ENCODE peak calls at places on chromosomes 2 and 18, in four cellular contexts. One of them, this sample, is unnamed.

GRCh38 chr2:236679906-236680305 is 110.3 kb downstream of the ACKR3 start:
- DNase-seq in H1: no peak
- DNase-seq in GM12878: no peak
- DNase-seq in HepG2: no peak
- DNase-seq in this sample: no peak

GRCh38 chr2:241808701-241809382 is at the start of gene NEU4:
- DNase-seq in H1: no peak
- DNase-seq in GM12878: no peak
- DNase-seq in HepG2: peak; percentile 87
- DNase-seq in this sample: no peak

GRCh38 chr2:20451346-20451745 is 4.5 kb downstream of the RHOB start:
- DNase-seq in H1: no peak
- DNase-seq in GM12878: no peak
- DNase-seq in HepG2: no peak
- DNase-seq in this sample: no peak

GRCh38 chr2:12202702-12203101 is 456.3 kb downstream of the LPIN1 start:
- DNase-seq in H1: no peak
- DNase-seq in GM12878: no peak
- DNase-seq in HepG2: no peak
- DNase-seq in this sample: no peak

GRCh38 chr2:45684756-45685155 is 33.3 kb downstream of the PRKCE start:
- DNase-seq in H1: no peak
- DNase-seq in GM12878: no peak
- DNase-seq in HepG2: no peak
- DNase-seq in this sample: no peak

GRCh38 chr2:74374509-74375205 is 5.5 kb downstream of the DCTN1 start:
- DNase-seq in H1: peak; percentile 59
- DNase-seq in GM12878: no peak
- DNase-seq in HepG2: no peak
- DNase-seq in this sample: peak; percentile 36

GRCh38 chr2:104758199-104758620 is 95.7 kb upstream of the POU3F3 start:
- DNase-seq in H1: peak; percentile 77
- DNase-seq in GM12878: no peak
- DNase-seq in HepG2: no peak
- DNase-seq in this sample: peak; percentile 92

GRCh38 chr2:43041661-43042360 is 184.6 kb downstream of the ZFP36L2 start:
- DNase-seq in H1: peak; percentile 77
- DNase-seq in GM12878: no peak
- DNase-seq in HepG2: peak; percentile 46
- DNase-seq in this sample: peak; percentile 95

GRCh38 chr2:199488772-199489400 is 31.1 kb upstream of the SATB2 start:
- DNase-seq in H1: no peak
- DNase-seq in GM12878: no peak
- DNase-seq in HepG2: peak; percentile 54
- DNase-seq in this sample: peak; percentile 63

GRCh38 chr2:108377815-108378630 is at the start of gene SULT1C4:
- DNase-seq in H1: no peak
- DNase-seq in GM12878: no peak
- DNase-seq in HepG2: peak; percentile 63
- DNase-seq in this sample: no peak

GRCh38 chr2:149653831-149654445 is 66.4 kb upstream of the MMADHC start:
- DNase-seq in H1: no peak
- DNase-seq in GM12878: no peak
- DNase-seq in HepG2: no peak
- DNase-seq in this sample: no peak

GRCh38 chr2:129587426-129588064 is 391.9 kb upstream of the RAB6C start:
- DNase-seq in H1: peak; percentile 44
- DNase-seq in GM12878: no peak
- DNase-seq in HepG2: no peak
- DNase-seq in this sample: no peak

GRCh38 chr18:13112982-13113381 is 105.6 kb upstream of the LDLRAD4 start:
- DNase-seq in H1: peak; percentile 64
- DNase-seq in GM12878: no peak
- DNase-seq in HepG2: peak; percentile 81
- DNase-seq in this sample: peak; percentile 57

GRCh38 chr18:38427234-38427633 is 861.6 kb upstream of the CELF4 start:
- DNase-seq in H1: no peak
- DNase-seq in GM12878: no peak
- DNase-seq in HepG2: peak; percentile 0
- DNase-seq in this sample: no peak

GRCh38 chr2:108189316-108189715 is 50.5 kb upstream of the SULT1C3 start:
- DNase-seq in H1: no peak
- DNase-seq in GM12878: no peak
- DNase-seq in HepG2: no peak
- DNase-seq in this sample: no peak

GRCh38 chr2:18630941-18631340 is 41.6 kb upstream of the NT5C1B start:
- DNase-seq in H1: no peak
- DNase-seq in GM12878: no peak
- DNase-seq in HepG2: no peak
- DNase-seq in this sample: no peak

GRCh38 chr2:230868947-230869690 is 4.4 kb downstream of the ITM2C start:
- DNase-seq in H1: no peak
- DNase-seq in GM12878: no peak
- DNase-seq in HepG2: no peak
- DNase-seq in this sample: no peak
- H3K4me3 ChIP-seq in H1: peak overlapping the region; percentile 31
- H3K4me3 ChIP-seq in GM12878: no peak overlapping the region
- H3K4me3 ChIP-seq in HepG2: no peak overlapping the region
- H3K4me3 ChIP-seq in this sample: peak overlapping the region; percentile 45

DNA sequence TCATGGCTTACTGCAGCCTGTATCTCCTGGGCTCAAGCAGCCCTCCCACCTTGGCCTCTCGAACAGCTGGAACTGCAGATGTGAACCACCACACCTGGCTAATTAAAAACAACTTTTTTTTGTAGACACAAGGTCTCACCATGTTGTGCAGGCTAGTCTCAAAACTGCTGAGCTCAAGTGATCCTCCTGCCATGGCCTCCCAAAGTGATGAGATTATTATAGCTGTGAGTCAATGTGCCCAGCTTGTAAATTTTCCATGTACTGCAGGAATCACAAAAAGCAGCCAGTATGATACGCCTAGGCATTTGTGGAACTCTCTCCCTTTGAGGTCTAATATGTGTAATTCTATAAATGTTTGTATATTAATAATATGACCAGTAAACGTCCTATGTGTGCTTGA is 59.9 kb downstream of the MSH6 start:
- DNase-seq in H1: no peak
- DNase-seq in GM12878: no peak
- DNase-seq in HepG2: no peak
- DNase-seq in this sample: no peak
- TF ChIP-seq SUZ12 in H1: no peak
- TF ChIP-seq SUZ12 in GM12878: no peak
- TF ChIP-seq SUZ12 in HepG2: no peak
- TF ChIP-seq SUZ12 in this sample: no peak

GRCh38 chr2:37281916-37282315 is 42.7 kb downstream of the PRKD3 start:
- DNase-seq in H1: no peak
- DNase-seq in GM12878: no peak
- DNase-seq in HepG2: no peak
- DNase-seq in this sample: no peak

GRCh38 chr2:37287966-37288365 is 36.7 kb downstream of the PRKD3 start:
- DNase-seq in H1: no peak
- DNase-seq in GM12878: peak; percentile 7
- DNase-seq in HepG2: peak; percentile 21
- DNase-seq in this sample: no peak

GRCh38 chr2:37283207-37283606 is 41.4 kb downstream of the PRKD3 start:
- DNase-seq in H1: no peak
- DNase-seq in GM12878: no peak
- DNase-seq in HepG2: no peak
- DNase-seq in this sample: no peak

GRCh38 chr2:37284386-37284785 is 40.2 kb downstream of the PRKD3 start:
- DNase-seq in H1: no peak
- DNase-seq in GM12878: no peak
- DNase-seq in HepG2: no peak
- DNase-seq in this sample: no peak

DNA sequence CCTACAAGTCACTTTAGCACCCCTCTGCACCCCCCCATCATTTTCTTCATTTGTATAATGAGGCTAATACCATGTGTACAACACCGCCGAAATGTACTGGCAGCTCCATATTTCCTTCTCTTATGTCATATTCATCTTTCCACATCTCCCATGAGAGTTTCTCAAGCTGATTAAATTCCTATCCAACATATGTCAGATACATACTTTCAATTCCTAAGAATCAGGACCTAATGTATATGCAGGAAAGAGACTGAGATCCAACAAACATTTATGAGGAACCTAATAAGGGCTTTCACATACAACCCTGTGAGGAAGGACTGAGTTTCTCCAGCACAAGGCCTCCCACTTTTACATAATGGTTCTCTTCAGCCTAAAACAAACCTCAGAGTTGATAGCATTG is 41.9 kb downstream of the PRKD3 start:
- DNase-seq in H1: no peak
- DNase-seq in GM12878: no peak
- DNase-seq in HepG2: no peak
- DNase-seq in this sample: no peak
- H3K4me3 ChIP-seq in H1: no peak overlapping the region
- H3K4me3 ChIP-seq in GM12878: no peak overlapping the region
- H3K4me3 ChIP-seq in HepG2: no peak overlapping the region
- H3K4me3 ChIP-seq in this sample: no peak overlapping the region

GRCh38 chr18:73691118-73691517 is 456.5 kb downstream of the FBXO15 start:
- DNase-seq in H1: no peak
- DNase-seq in GM12878: no peak
- DNase-seq in HepG2: no peak
- DNase-seq in this sample: no peak
- TF ChIP-seq SUZ12 in H1: no peak
- TF ChIP-seq SUZ12 in GM12878: no peak
- TF ChIP-seq SUZ12 in HepG2: no peak
- TF ChIP-seq SUZ12 in this sample: no peak

DNA sequence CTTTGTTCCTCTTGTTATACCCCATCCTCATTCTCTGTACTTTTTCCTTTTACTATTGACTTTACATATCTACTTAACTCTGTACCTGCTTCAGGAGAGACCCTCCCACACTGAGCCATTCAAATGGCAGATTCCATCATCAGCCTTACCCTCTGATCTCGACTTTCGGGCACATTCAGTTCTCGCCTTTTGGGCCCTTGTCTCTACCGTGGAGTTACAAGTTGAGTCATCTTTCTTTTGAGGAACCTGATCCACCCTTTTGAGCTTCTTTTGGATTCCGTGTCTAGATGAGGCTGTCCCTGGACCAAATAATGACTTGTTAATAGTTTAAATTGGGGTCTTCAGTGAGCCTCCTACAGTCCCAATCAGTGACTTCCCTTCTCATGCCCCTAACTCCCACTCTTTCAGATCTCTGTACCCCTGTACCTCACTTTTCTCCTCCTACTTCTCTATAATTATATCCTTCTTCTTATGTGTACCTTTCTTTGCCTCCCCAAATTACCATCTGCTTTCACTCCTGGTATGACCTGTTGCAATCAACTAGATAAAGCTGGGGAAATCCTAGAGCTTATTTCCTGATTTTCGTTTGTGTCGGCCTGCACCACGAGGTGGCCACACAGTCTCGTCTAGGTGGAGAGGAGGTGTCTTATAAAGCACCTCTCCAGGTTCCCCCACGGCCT is 17.2 kb downstream of the SP110 start:
- DNase-seq in H1: no peak
- DNase-seq in GM12878: peak; percentile 60
- DNase-seq in HepG2: no peak
- DNase-seq in this sample: no peak
- H3K4me3 ChIP-seq in H1: no peak overlapping the region
- H3K4me3 ChIP-seq in GM12878: peak overlapping the region; percentile 2
- H3K4me3 ChIP-seq in HepG2: no peak overlapping the region
- H3K4me3 ChIP-seq in this sample: no peak overlapping the region

DNA sequence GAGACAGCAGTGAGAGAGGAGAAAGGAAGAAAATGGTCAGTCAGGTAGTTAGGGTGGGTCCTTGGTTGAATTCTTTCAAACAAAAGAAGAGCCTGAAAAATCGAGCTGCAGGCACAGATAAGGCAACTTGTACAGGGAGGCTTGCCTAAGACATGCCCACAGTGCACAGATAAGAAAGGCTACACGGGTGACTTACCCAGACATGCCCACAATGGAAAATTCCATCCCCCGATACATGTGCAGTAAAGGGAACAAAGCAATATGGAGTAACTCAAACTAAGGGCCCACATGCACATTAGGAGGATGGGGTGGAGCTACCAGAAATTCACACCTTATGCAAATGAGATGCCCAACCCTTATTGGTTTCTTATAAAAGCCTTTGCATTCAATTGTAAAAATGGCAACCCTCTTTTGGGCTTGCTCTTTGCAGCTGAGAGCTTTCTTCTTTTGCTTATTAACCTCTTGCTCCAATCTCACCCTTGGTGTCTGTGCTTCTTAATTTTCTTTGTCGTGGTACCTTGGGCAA is 110.3 kb upstream of the RMP24 start:
- DNase-seq in H1: no peak
- DNase-seq in GM12878: no peak
- DNase-seq in HepG2: no peak
- DNase-seq in this sample: no peak
- TF ChIP-seq SUZ12 in H1: no peak
- TF ChIP-seq SUZ12 in GM12878: no peak
- TF ChIP-seq SUZ12 in HepG2: no peak
- TF ChIP-seq SUZ12 in this sample: no peak

GRCh38 chr2:217994776-217995274 is 8.0 kb downstream of the TNS1 start:
- DNase-seq in H1: no peak
- DNase-seq in GM12878: no peak
- DNase-seq in HepG2: no peak
- DNase-seq in this sample: no peak
- H3K4me3 ChIP-seq in H1: no peak overlapping the region
- H3K4me3 ChIP-seq in GM12878: no peak overlapping the region
- H3K4me3 ChIP-seq in HepG2: no peak overlapping the region
- H3K4me3 ChIP-seq in this sample: no peak overlapping the region

GRCh38 chr2:127397568-127398238 is 9.9 kb upstream of the MAP3K2 start:
- DNase-seq in H1: no peak
- DNase-seq in GM12878: no peak
- DNase-seq in HepG2: no peak
- DNase-seq in this sample: no peak

GRCh38 chr2:127400533-127400896 is 12.7 kb upstream of the MAP3K2 start:
- DNase-seq in H1: no peak
- DNase-seq in GM12878: no peak
- DNase-seq in HepG2: no peak
- DNase-seq in this sample: no peak

GRCh38 chr2:127400897-127401756 is 13.4 kb upstream of the MAP3K2 start:
- DNase-seq in H1: no peak
- DNase-seq in GM12878: no peak
- DNase-seq in HepG2: peak; percentile 61
- DNase-seq in this sample: no peak

GRCh38 chr2:127394464-127394863 is 6.7 kb upstream of the MAP3K2 start:
- DNase-seq in H1: no peak
- DNase-seq in GM12878: no peak
- DNase-seq in HepG2: no peak
- DNase-seq in this sample: no peak

DNA sequence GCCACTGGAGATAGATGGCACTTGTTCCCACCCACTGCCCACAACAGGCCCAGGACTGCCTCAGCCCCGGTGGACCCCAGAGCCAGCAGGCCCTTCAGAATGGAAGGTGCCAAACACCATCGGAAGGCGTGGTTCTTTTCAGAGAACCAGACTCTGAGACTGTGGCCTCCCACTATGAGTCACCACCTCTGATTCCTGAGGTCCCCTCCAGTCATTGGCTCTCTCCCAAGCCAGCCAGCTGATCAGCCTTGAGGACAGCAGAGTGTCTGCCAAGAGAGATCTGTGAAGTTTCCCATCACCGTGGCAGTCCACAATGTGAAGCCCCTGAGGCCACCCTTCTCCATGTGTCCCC is 10.4 kb upstream of the MAP3K2 start:
- DNase-seq in H1: no peak
- DNase-seq in GM12878: no peak
- DNase-seq in HepG2: peak; percentile 78
- DNase-seq in this sample: no peak
- TF ChIP-seq SUZ12 in H1: no peak
- TF ChIP-seq SUZ12 in GM12878: no peak
- TF ChIP-seq SUZ12 in HepG2: no peak
- TF ChIP-seq SUZ12 in this sample: no peak

This sample was measured in NT2/D1.